ENCODE peak calls at places on chromosome X, in four cellular contexts. Y is H1, M is K562, I is HCT116. D is an unnamed sample.

GRCh38 chrX:77742788-77743476 is 43.1 kb downstream of the ATRX start:
- DNase-seq in Y (no peak), M (no peak), I (no peak), D (no peak)

GRCh38 chrX:107567370-107567769 is 60.9 kb upstream of the PRPS1 start:
- DNase-seq in Y (no peak), M (peak; percentile 51), I (no peak), D (no peak)

GRCh38 chrX:117568238-117568637 is 548.4 kb downstream of the KLHL13 start:
- DNase-seq in Y (no peak), M (no peak), I (no peak), D (no peak)

GRCh38 chrX:68941385-68941952 is 112.6 kb downstream of the EFNB1 start:
- DNase-seq in Y (no peak), M (peak; percentile 2), I (no peak), D (no peak)

GRCh38 chrX:39931554-39932282 is 166.0 kb downstream of the BCOR start:
- DNase-seq in Y (no peak), M (no peak), I (no peak), D (no peak)

GRCh38 chrX:19912-20571 is 261.1 kb upstream of the PLCXD1 start:
- DNase-seq in Y (no peak), M (peak; percentile 47), I (no peak), D (peak; percentile 0)

GRCh38 chrX:98422530-98422929 is 1538.8 kb downstream of the RPA4 start:
- DNase-seq in Y (no peak), M (no peak), I (no peak), D (no peak)

GRCh38 chrX:40008841-40009461 is 88.8 kb downstream of the BCOR start:
- DNase-seq in Y (no peak), M (no peak), I (no peak), D (no peak)

GRCh38 chrX:7828594-7828993 is 14.4 kb upstream of the VCX start:
- DNase-seq in Y (no peak), M (no peak), I (no peak), D (peak; percentile 1)

GRCh38 chrX:41559662-41560061 is 112.5 kb downstream of the NYX start:
- DNase-seq in Y (no peak), M (peak; percentile 29), I (no peak), D (no peak)

GRCh38 chrX:8083276-8083675 is 87.8 kb downstream of the VCX2 start:
- DNase-seq in Y (no peak), M (no peak), I (no peak), D (no peak)

GRCh38 chrX:10156199-10157031 is at the start of gene CLCN4:
- DNase-seq in Y (no peak), M (no peak), I (peak; percentile 10), D (peak; percentile 67)

GRCh38 chrX:72685810-72686465 is 28.2 kb downstream of the PHKA1 start:
- DNase-seq in Y (no peak), M (no peak), I (peak; percentile 81), D (no peak)

GRCh38 chrX:104318330-104319009 is 63.7 kb upstream of the ESX1 start:
- DNase-seq in Y (no peak), M (no peak), I (peak; percentile 43), D (peak; percentile 39)

GRCh38 chrX:94365736-94366135 is 691.7 kb downstream of the FAM133A start:
- DNase-seq in Y (no peak), M (no peak), I (no peak), D (no peak)

DNA sequence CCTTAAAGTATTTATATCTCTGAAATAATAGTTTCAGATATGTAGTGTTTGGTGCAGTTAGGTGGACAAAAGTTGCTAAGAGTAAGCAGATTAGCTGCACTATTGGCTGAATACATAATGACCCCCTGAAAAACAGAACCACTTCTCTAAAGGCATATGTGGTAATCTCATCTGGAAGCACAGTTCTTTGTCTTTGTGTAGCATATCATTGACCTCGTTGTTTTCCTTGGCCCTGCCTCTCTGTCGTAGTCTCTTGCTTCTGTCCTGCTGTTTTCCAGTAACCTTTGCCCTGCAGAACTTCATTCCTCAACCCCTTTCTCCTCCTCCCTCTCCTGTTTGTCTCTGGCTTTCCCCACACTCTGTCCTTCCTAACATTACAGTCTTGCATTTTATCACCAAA is 41.4 kb downstream of the JADE3 start:
- DNase-seq in Y (no peak), M (no peak), I (no peak), D (peak; percentile 75)
- TF ChIP-seq FOSL1 in Y (no peak), M (no peak), I (no peak), D (no peak)

GRCh38 chrX:24498181-24498580 is 33.1 kb downstream of the PDK3 start:
- DNase-seq in Y (no peak), M (no peak), I (no peak), D (peak; percentile 1)
- TF ChIP-seq FOSL1 in Y (no peak), M (no peak), I (no peak), D (no peak)

DNA sequence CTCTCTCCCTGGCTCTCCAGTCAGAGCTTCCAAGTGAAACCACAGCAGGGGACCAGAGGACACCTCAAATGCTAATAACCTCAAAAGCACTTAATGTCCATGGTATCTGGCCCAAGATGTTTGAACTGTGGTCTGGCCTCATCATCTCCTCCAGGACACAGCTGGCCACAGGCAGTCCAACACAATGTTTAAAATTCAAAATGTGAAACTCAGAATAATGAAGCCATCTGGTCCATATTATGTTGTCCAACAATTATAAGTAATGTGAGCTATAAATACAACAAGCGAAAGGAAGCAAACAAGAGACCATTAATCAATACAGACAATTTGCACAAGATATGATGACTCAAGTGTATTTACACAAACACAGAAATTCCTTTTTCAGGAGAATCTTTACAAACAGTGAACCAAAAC is 90.7 kb upstream of the S100G start:
- DNase-seq in Y (no peak), M (no peak), I (no peak), D (no peak)
- TF ChIP-seq FOSL1 in Y (no peak), M (no peak), I (no peak), D (no peak)

DNA sequence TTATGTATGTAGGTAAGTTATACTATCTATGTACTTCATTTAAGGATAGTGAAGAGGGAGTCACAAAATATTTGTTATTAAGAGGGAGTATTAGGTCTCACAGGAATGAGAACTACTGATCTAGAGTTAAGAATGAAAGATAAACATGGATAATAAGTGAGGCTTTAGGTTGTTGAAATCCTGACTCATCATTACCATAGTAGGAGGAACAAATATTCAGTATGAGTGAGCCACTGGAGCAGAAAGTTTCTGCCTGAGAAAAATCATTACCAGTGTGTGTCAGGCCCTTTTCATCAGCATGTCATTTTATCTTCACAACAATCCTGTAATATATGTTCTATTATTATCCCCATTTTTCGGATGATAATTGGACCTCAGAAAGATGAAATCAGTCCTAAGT is 27.2 kb upstream of the IGSF1 start:
- DNase-seq in Y (no peak), M (no peak), I (no peak), D (no peak)
- TF ChIP-seq FOSL1 in Y (no peak), M (no peak), I (no peak), D (no peak)

GRCh38 chrX:34848281-34848680 is 94.3 kb upstream of the FAM47B start:
- DNase-seq in Y (no peak), M (no peak), I (no peak), D (no peak)
- TF ChIP-seq FOSL1 in Y (no peak), M (no peak), I (no peak), D (no peak)

D was measured in HepG2.